ENCODE peak calls at places on chromosomes 12 and 14, in four cellular contexts. U, N, S and M are unnamed samples.

GRCh38 chr12:96171905-96172304 is 22.3 kb upstream of the ELK3 start:
- DNase-seq in U (no peak), N (no peak), S (no peak), M (no peak)

GRCh38 chr14:22531451-22532344 is 57.3 kb downstream of the DAD1 start:
- DNase-seq in U (no peak), N (no peak), S (no peak), M (no peak)

GRCh38 chr14:20489093-20489994 is 16.0 kb upstream of the RNASE10 start:
- DNase-seq in U (no peak), N (no peak), S (no peak), M (peak)

GRCh38 chr14:106844608-106845285 is 1318.4 kb downstream of the TMEM121 start:
- DNase-seq in U (no peak), N (no peak), S (no peak), M (no peak)

GRCh38 chr12:56836317-56836716 is 73.2 kb downstream of the HSD17B6 start:
- DNase-seq in U (peak), N (no peak), S (no peak), M (peak)

GRCh38 chr12:130225347-130225746 is 63.1 kb downstream of the FZD10 start:
- DNase-seq in U (no peak), N (no peak), S (no peak), M (no peak)

GRCh38 chr12:127770123-127770522 is 496.8 kb upstream of the TMEM132C start:
- DNase-seq in U (no peak), N (no peak), S (no peak), M (no peak)

GRCh38 chr12:53254816-53255545 is 13.1 kb upstream of the ESPL1 start:
- DNase-seq in U (no peak), N (no peak), S (no peak), M (no peak)

GRCh38 chr12:21183721-21184275 is 52.8 kb downstream of the SLCO1B1 start:
- DNase-seq in U (peak), N (no peak), S (no peak), M (no peak)

GRCh38 chr14:92241966-92242365 is 81.0 kb upstream of the SLC24A4 start:
- DNase-seq in U (no peak), N (no peak), S (no peak), M (no peak)

GRCh38 chr14:93019367-93019843 is 96.3 kb downstream of the ITPK1 start:
- DNase-seq in U (no peak), N (peak), S (no peak), M (no peak)

GRCh38 chr12:2374092-2374740 is 321.4 kb downstream of the CACNA1C start:
- DNase-seq in U (no peak), N (no peak), S (no peak), M (no peak)

GRCh38 chr12:32312049-32312670 is 87.2 kb upstream of the FGD4 start:
- DNase-seq in U (peak), N (peak), S (peak), M (peak)

GRCh38 chr12:128595609-128596008 is 228.1 kb downstream of the SLC15A4 start:
- DNase-seq in U (no peak), N (no peak), S (no peak), M (no peak)

GRCh38 chr14:74913986-74914573 is 9.0 kb downstream of the RPS6KL1 start:
- DNase-seq in U (peak), N (peak), S (no peak), M (peak)

GRCh38 chr12:10721654-10722501 is 1.2 kb downstream of the YBX3 start:
- DNase-seq in U (peak), N (no peak), S (peak), M (peak)

GRCh38 chr14:24311837-24312615 is 724 bp downstream of the LTB4R start:
- DNase-seq in U (no peak), N (no peak), S (no peak), M (no peak)

GRCh38 chr14:63563370-63564026 is 20.3 kb upstream of the PPP2R5E start:
- DNase-seq in U (peak), N (no peak), S (no peak), M (peak)

GRCh38 chr12:54052745-54053624 is 650 bp upstream of the HOXC4 start:
- DNase-seq in U (no peak), N (no peak), S (no peak), M (no peak)

GRCh38 chr14:34721129-34721528 is 6.7 kb upstream of the CFL2 start:
- DNase-seq in U (no peak), N (no peak), S (no peak), M (no peak)

GRCh38 chr12:46303039-46303666 is 34.3 kb upstream of the SLC38A1 start:
- DNase-seq in U (peak), N (peak), S (no peak), M (peak)

GRCh38 chr12:13293086-13293485 is 96.6 kb downstream of the EMP1 start:
- DNase-seq in U (peak), N (no peak), S (no peak), M (no peak)

GRCh38 chr12:10982244-10982643 is 4.5 kb downstream of the TAS2R50 start:
- DNase-seq in U (no peak), N (no peak), S (no peak), M (no peak)

GRCh38 chr12:111304642-111305071 is 64.2 kb downstream of the PHETA1 start:
- DNase-seq in U (no peak), N (no peak), S (no peak), M (no peak)

GRCh38 chr12:6573001-6573400 is 4.9 kb upstream of the NOP2 start:
- DNase-seq in U (no peak), N (no peak), S (no peak), M (no peak)